ENCODE peak calls at places on chromosome 17, in four cellular contexts. X is epithelial cell of esophagus, D is adipocyte, J is AG04449. K is an unnamed sample.

GRCh38 chr17:14306602-14307001 is 5.7 kb downstream of the HS3ST3B1 start:
- DNase-seq in X (no peak), D (peak), J (no peak), K (no peak)

GRCh38 chr17:29567362-29568330 is 809 bp upstream of the ABHD15 start:
- DNase-seq in X (peak), D (peak), J (no peak), K (peak)

GRCh38 chr17:41500131-41500911 is 5.1 kb downstream of the KRT13 start:
- DNase-seq in X (peak), D (peak), J (no peak), K (no peak)

GRCh38 chr17:10019941-10020403 is 114.9 kb upstream of the RCVRN start:
- DNase-seq in X (no peak), D (peak), J (no peak), K (no peak)

GRCh38 chr17:17745476-17746455 is 64.5 kb downstream of the RAI1 start:
- DNase-seq in X (no peak), D (no peak), J (no peak), K (no peak)

GRCh38 chr17:68704897-68705296 is 103.7 kb upstream of the FAM20A start:
- DNase-seq in X (no peak), D (peak), J (peak), K (peak)

GRCh38 chr17:13016881-13017622 is 775 bp downstream of the ELAC2 start:
- DNase-seq in X (peak), D (peak), J (no peak), K (no peak)

GRCh38 chr17:15954222-15954621 is 9.3 kb downstream of the ADORA2B start:
- DNase-seq in X (peak), D (peak), J (peak), K (peak)

GRCh38 chr17:31416503-31416923 is 25.0 kb downstream of the RAB11FIP4 start:
- DNase-seq in X (no peak), D (no peak), J (no peak), K (no peak)

GRCh38 chr17:17538417-17539391 is 42.5 kb upstream of the RASD1 start:
- DNase-seq in X (peak), D (peak), J (no peak), K (peak)

GRCh38 chr17:71628306-71628705 is 492.5 kb upstream of the SOX9 start:
- DNase-seq in X (no peak), D (no peak), J (no peak), K (no peak)

GRCh38 chr17:61594294-61594825 is 3.3 kb upstream of the NACA2 start:
- DNase-seq in X (peak), D (no peak), J (no peak), K (no peak)

GRCh38 chr17:12256380-12256995 is 235.8 kb downstream of the MAP2K4 start:
- DNase-seq in X (peak), D (peak), J (peak), K (peak)

GRCh38 chr17:80524150-80524712 is 20.4 kb upstream of the RPTOR start:
- DNase-seq in X (no peak), D (no peak), J (no peak), K (peak)

GRCh38 chr17:82551779-82552457 is 32.4 kb downstream of the FOXK2 start:
- DNase-seq in X (peak), D (peak), J (no peak), K (peak)

GRCh38 chr17:41004397-41004796 is 4.5 kb downstream of the KRTAP3-1 start:
- DNase-seq in X (no peak), D (no peak), J (no peak), K (no peak)

GRCh38 chr17:17510456-17511292 is 14.5 kb upstream of the RASD1 start:
- DNase-seq in X (peak), D (no peak), J (no peak), K (no peak)

GRCh38 chr17:63699638-63700527 is at the start of gene LIMD2:
- DNase-seq in X (no peak), D (peak), J (no peak), K (peak)

GRCh38 chr17:83198366-83199341 is 119.2 kb downstream of the METRNL start:
- DNase-seq in X (no peak), D (no peak), J (no peak), K (no peak)

GRCh38 chr17:29664743-29665479 is 42.2 kb upstream of the CORO6 start:
- DNase-seq in X (peak), D (no peak), J (peak), K (peak)

GRCh38 chr17:81517339-81518112 is 4.9 kb upstream of the ACTG1 start:
- DNase-seq in X (no peak), D (peak), J (no peak), K (peak)

GRCh38 chr17:40963838-40964237 is 2.9 kb downstream of the KRT39 start:
- DNase-seq in X (peak), D (peak), J (no peak), K (peak)

DNA sequence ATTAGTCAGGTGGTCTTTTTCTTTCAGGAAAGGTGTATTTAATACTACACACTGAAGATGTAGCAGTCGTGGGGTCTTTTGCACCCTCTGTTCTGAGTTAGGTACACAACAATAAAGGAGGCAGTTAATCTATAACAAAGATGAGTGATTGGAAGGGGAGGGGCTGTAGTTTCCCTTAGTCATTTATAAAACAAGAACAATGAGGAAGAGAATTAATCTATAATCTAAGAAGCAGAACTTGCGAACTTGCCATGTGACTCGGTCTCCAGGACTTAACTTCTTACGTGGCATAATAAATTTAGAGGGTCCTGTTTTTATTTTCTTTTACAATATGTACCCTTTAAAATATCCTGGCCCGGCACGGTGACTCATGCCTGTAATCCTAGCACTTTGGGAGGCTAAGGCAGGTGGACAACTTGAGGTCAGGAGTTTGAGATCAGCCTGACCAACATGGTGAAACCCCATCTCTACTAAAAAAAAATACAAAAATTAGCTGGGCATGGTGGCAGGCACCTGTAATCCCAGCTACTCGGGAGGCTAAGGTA is 8.6 kb upstream of the APPBP2 start:
- DNase-seq in X (no peak), D (no peak), J (no peak), K (peak)
- H3K4me3 ChIP-seq in X (no peak), D (no peak), J (no peak), K (no peak)

GRCh38 chr17:76138234-76138895 is 2.7 kb downstream of the FOXJ1 start:
- DNase-seq in X (no peak), D (no peak), J (no peak), K (no peak)
- H3K4me3 ChIP-seq in X (no peak), D (no peak), J (no peak), K (no peak)

GRCh38 chr17:65277576-65277975 is 140.4 kb downstream of the RGS9 start:
- DNase-seq in X (no peak), D (peak), J (no peak), K (no peak)
- H3K4me3 ChIP-seq in X (no peak), D (peak), J (peak), K (no peak)

GRCh38 chr17:353213-353837 is 718 bp upstream of the RPH3AL start:
- DNase-seq in X (no peak), D (no peak), J (no peak), K (no peak)
- H3K4me3 ChIP-seq in X (no peak), D (no peak), J (no peak), K (no peak)

DNA sequence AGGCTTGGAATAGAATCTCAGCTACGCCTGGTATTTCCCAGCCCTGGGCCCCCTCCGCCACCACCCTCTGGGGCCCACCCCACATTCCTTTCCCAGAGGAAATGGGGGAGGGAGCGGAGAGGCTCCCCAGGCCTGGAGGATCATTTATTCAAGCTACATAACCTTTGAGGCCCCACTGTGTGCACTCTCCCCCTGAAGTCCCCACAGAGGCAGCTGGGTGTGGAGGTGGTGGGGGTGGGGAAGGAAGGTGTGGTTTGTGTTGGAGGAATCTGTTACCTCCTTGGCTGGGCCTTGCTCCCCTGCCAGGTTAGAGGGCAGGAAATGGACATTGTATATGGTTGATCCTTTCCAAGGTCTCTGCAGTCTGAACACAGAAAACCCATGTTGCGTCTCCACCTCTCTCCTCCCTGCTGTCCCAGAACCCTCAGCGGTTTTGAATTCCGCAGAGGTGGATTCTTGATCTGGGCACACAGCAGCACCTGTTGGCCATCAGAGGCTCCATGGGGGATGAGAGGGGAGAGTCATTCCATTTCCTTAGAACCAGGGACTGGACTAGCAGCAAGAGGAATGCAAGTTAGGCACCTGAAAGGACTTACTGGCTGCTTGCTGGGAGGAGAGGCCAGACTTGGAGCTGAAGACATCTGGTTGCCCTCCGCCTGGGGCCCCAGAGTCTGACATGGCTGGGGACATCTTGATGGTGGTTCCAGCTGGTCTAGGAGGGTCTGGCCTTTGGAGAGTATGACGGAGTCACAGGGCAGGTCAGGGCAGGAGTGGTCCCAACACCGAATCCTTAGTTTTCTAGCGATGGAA is 23.0 kb downstream of the ARHGAP23 start:
- DNase-seq in X (peak), D (peak), J (no peak), K (peak)
- H3K4me3 ChIP-seq in X (peak), D (no peak), J (peak), K (peak)

K was measured in fibroblast of villous mesenchyme.